ENCODE peak calls at places on chromosome 15, in four cellular contexts. K, U, S and V are unnamed samples.

GRCh38 chr15:85480923-85481322 is 100.5 kb downstream of the AKAP13 start:
- DNase-seq in K (no peak), U (no peak), S (no peak), V (no peak)

GRCh38 chr15:64930019-64930652 is 18.4 kb downstream of the ANKDD1A start:
- DNase-seq in K (no peak), U (no peak), S (no peak), V (no peak)

GRCh38 chr15:79769081-79769481 is 127.7 kb downstream of the MTHFS start:
- DNase-seq in K (no peak), U (no peak), S (no peak), V (no peak)

GRCh38 chr15:60787737-60788513 is 309.0 kb upstream of the ICE2 start:
- DNase-seq in K (peak), U (no peak), S (no peak), V (no peak)

GRCh38 chr15:66098019-66098363 is 155.6 kb downstream of the MEGF11 start:
- DNase-seq in K (no peak), U (no peak), S (no peak), V (no peak)

GRCh38 chr15:70164910-70165791 is 67.4 kb upstream of the TLE3 start:
- DNase-seq in K (no peak), U (no peak), S (no peak), V (no peak)

GRCh38 chr15:64911317-64912186 is at the start of gene ANKDD1A:
- DNase-seq in K (peak), U (peak), S (no peak), V (no peak)

GRCh38 chr15:71295242-71296031 is 180.2 kb downstream of the THSD4 start:
- DNase-seq in K (peak), U (no peak), S (peak), V (peak)

GRCh38 chr15:99474041-99474906 is 91.5 kb upstream of the MEF2A start:
- DNase-seq in K (no peak), U (no peak), S (no peak), V (no peak)

GRCh38 chr15:82040395-82040794 is 5.4 kb downstream of the MEX3B start:
- DNase-seq in K (no peak), U (no peak), S (no peak), V (no peak)